ENCODE peak calls at places on chromosomes 4 and X, in four cellular contexts. V is WERI-Rb-1, H is cardiac muscle cell, D is GM10248. C is an unnamed sample.

GRCh38 chr4:4424499-4425115 is 37.7 kb downstream of the NSG1 start:
- DNase-seq in D (no peak), V (no peak), H (no peak), C (no peak)

GRCh38 chr4:106746451-106746850 is 289.7 kb downstream of the DKK2 start:
- DNase-seq in D (no peak), V (no peak), H (no peak), C (no peak)

GRCh38 chr4:152352645-152353116 is 183.2 kb downstream of the FBXW7 start:
- DNase-seq in V (peak; percentile 87), D (peak; percentile 17), H (peak; percentile 73), C (peak; percentile 70)

GRCh38 chrX:70166601-70167590 is 10.4 kb upstream of the DGAT2L6 start:
- DNase-seq in V (no peak), H (no peak), D (no peak), C (peak; percentile 55)

GRCh38 chr4:107740381-107740780 is 20.3 kb upstream of the PAPSS1 start:
- DNase-seq in H (no peak), V (no peak), D (no peak), C (no peak)

GRCh38 chr4:143616771-143617170 is 83.7 kb downstream of the FREM3 start:
- DNase-seq in D (peak; percentile 34), V (no peak), H (no peak), C (peak; percentile 80)

GRCh38 chr4:127708985-127709384 is 21.2 kb upstream of the SLC25A31 start:
- DNase-seq in H (no peak), V (no peak), D (no peak), C (peak; percentile 66)

GRCh38 chr4:181684310-181684709 is 558.9 kb upstream of the TENM3 start:
- DNase-seq in H (no peak), D (no peak), V (no peak), C (no peak)

GRCh38 chr4:3291969-3292570 is 751 bp upstream of the RGS12 start:
- DNase-seq in H (peak; percentile 65), D (no peak), V (peak; percentile 60), C (peak; percentile 33)

GRCh38 chr4:4249876-4250275 is 1.9 kb upstream of the TMEM128 start:
- DNase-seq in D (no peak), V (no peak), H (no peak), C (no peak)

C was measured in RCC 7860.